ENCODE peak calls at places on chromosomes 5 and 9, in four cellular contexts. E, V, R and O are unnamed samples.

GRCh38 chr9:124108216-124108615 is 96.6 kb downstream of the LHX2 start:
- DNase-seq in E (no peak), V (no peak), R (no peak), O (no peak)

GRCh38 chr9:112059980-112060348 is 115.1 kb downstream of the SUSD1 start:
- DNase-seq in E (no peak), V (no peak), R (no peak), O (no peak)

GRCh38 chr5:178235600-178235998 is 3.0 kb upstream of the PHYKPL start:
- DNase-seq in E (no peak), V (no peak), R (no peak), O (no peak)

GRCh38 chr5:172902497-172903472 is 56.4 kb upstream of the RPL26L1 start:
- DNase-seq in E (peak; percentile 89), V (peak; percentile 99), R (peak; percentile 94), O (peak; percentile 95)

GRCh38 chr9:96320749-96321280 is 18.8 kb upstream of the HSD17B3 start:
- DNase-seq in E (no peak), V (no peak), R (no peak), O (no peak)

GRCh38 chr5:175253597-175253996 is 190.4 kb downstream of the DRD1 start:
- DNase-seq in E (no peak), V (no peak), R (no peak), O (no peak)

GRCh38 chr5:116454417-116454927 is 120.2 kb downstream of the SEMA6A start:
- DNase-seq in E (peak; percentile 89), V (no peak), R (peak; percentile 78), O (no peak)

GRCh38 chr5:175728316-175728715 is 70.4 kb downstream of the HRH2 start:
- DNase-seq in E (no peak), V (no peak), R (no peak), O (no peak)

GRCh38 chr9:87464992-87465378 is 32.7 kb upstream of the DAPK1 start:
- DNase-seq in E (no peak), V (no peak), R (no peak), O (no peak)

GRCh38 chr9:78539904-78540303 is 243.0 kb downstream of the PSAT1 start:
- DNase-seq in E (no peak), V (peak; percentile 74), R (peak; percentile 4), O (peak; percentile 58)

GRCh38 chr5:574906-575305 is 37.2 kb upstream of the CEP72 start:
- DNase-seq in E (no peak), V (no peak), R (no peak), O (no peak)

GRCh38 chr5:179168636-179169035 is 108.5 kb downstream of the ZNF354C start:
- DNase-seq in E (peak; percentile 30), V (no peak), R (no peak), O (no peak)

GRCh38 chr5:123582570-123583293 is 70.8 kb downstream of the CSNK1G3 start:
- DNase-seq in E (no peak), V (no peak), R (no peak), O (no peak)

GRCh38 chr9:5951686-5952211 is 61.1 kb downstream of the MLANA start:
- DNase-seq in E (peak; percentile 64), V (peak; percentile 22), R (peak; percentile 29), O (no peak)

GRCh38 chr5:138632900-138633489 is 57.8 kb upstream of the HSPA9 start:
- DNase-seq in E (peak; percentile 85), V (peak; percentile 96), R (peak; percentile 39), O (peak; percentile 69)
- H3K4me3 ChIP-seq in E (no peak overlapping the region), V (peak overlapping the region; percentile 21), R (no peak overlapping the region), O (no peak overlapping the region)

GRCh38 chr5:95808013-95808685 is 14.4 kb downstream of the GLRX start:
- DNase-seq in E (no peak), V (no peak), R (no peak), O (no peak)

GRCh38 chr5:95810305-95811125 is 12.0 kb downstream of the GLRX start:
- DNase-seq in E (no peak), V (no peak), R (no peak), O (no peak)

GRCh38 chr5:95806687-95807086 is 15.8 kb downstream of the GLRX start:
- DNase-seq in E (no peak), V (no peak), R (no peak), O (no peak)

GRCh38 chr5:95809414-95809960 is 13.0 kb downstream of the GLRX start:
- DNase-seq in E (peak; percentile 70), V (no peak), R (no peak), O (no peak)

DNA sequence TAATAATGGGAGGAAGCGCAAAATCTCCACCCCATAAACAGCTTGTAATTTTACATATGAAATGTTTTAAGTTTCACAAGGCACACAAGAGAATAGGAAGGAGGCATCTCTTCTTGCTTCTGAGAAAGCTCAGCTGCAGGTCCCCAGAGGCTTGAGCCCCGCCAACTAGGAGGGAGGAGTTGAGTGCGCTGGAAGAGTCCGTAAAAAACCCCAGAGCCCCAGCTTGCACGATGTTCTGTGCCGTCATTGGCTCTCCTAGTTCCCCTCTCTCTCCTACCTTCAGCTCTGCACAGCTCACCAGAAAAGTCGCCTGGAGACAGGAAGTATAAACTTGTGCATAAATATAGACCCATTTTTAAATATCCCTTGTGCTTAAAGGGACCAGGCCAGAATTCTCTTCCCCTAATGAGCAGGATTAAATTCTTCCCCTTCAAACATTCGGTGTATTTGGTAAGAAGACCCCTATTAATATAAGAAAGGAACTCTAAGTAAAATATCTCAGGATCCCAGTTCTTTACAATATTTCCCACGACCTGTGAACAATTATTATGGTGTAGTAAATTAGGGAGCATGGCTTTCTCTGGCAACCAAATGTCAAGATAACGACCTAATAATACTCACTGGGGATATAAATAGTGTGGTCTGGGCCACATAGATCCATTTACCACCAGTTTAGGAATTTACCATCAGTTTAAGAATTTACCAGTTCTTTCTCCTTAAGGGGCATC is 13.7 kb downstream of the GLRX start:
- DNase-seq in E (peak; percentile 90), V (no peak), R (no peak), O (no peak)
- H3K4me3 ChIP-seq in E (no peak overlapping the region), V (no peak overlapping the region), R (no peak overlapping the region), O (no peak overlapping the region)

GRCh38 chr5:68352166-68352565 is 136.6 kb downstream of the PIK3R1 start:
- DNase-seq in E (no peak), V (no peak), R (no peak), O (no peak)

GRCh38 chr5:68353624-68354023 is 138.1 kb downstream of the PIK3R1 start:
- DNase-seq in E (no peak), V (no peak), R (no peak), O (no peak)

GRCh38 chr5:68347549-68347948 is 132.0 kb downstream of the PIK3R1 start:
- DNase-seq in E (no peak), V (no peak), R (no peak), O (no peak)

GRCh38 chr5:68348447-68349222 is 133.1 kb downstream of the PIK3R1 start:
- DNase-seq in E (no peak), V (no peak), R (no peak), O (no peak)

GRCh38 chr5:68350176-68350575 is 134.6 kb downstream of the PIK3R1 start:
- DNase-seq in E (no peak), V (no peak), R (no peak), O (no peak)
- H3K4me3 ChIP-seq in E (no peak overlapping the region), V (no peak overlapping the region), R (no peak overlapping the region), O (no peak overlapping the region)

GRCh38 chr9:117746263-117746662 is 42.1 kb downstream of the TLR4 start:
- DNase-seq in E (no peak), V (no peak), R (no peak), O (no peak)

GRCh38 chr9:117745598-117745997 is 41.4 kb downstream of the TLR4 start:
- DNase-seq in E (no peak), V (no peak), R (no peak), O (no peak)

GRCh38 chr9:117744390-117744789 is 40.2 kb downstream of the TLR4 start:
- DNase-seq in E (no peak), V (no peak), R (no peak), O (no peak)

GRCh38 chr9:117747571-117747970 is 43.4 kb downstream of the TLR4 start:
- DNase-seq in E (no peak), V (no peak), R (no peak), O (no peak)

GRCh38 chr9:117744856-117745389 is 40.7 kb downstream of the TLR4 start:
- DNase-seq in E (peak; percentile 18), V (no peak), R (no peak), O (no peak)
- H3K4me3 ChIP-seq in E (peak overlapping the region; percentile 45), V (no peak overlapping the region), R (no peak overlapping the region), O (peak overlapping the region; percentile 46)

GRCh38 chr5:6634788-6635430 is 1.7 kb downstream of the SRD5A1 start:
- DNase-seq in E (no peak), V (no peak), R (no peak), O (no peak)
- H3K4me3 ChIP-seq in E (peak overlapping the region; percentile 88), V (peak overlapping the region; percentile 77), R (peak overlapping the region; percentile 91), O (no peak overlapping the region)

GRCh38 chr5:173919443-173919842 is 31.3 kb downstream of the CPEB4 start:
- DNase-seq in E (peak; percentile 19), V (peak; percentile 30), R (no peak), O (peak; percentile 83)

GRCh38 chr5:173920024-173920753 is 32.0 kb downstream of the CPEB4 start:
- DNase-seq in E (peak; percentile 22), V (no peak), R (no peak), O (peak; percentile 96)

GRCh38 chr5:173916233-173916632 is 28.1 kb downstream of the CPEB4 start:
- DNase-seq in E (no peak), V (no peak), R (no peak), O (no peak)

GRCh38 chr5:173915310-173916005 is 27.3 kb downstream of the CPEB4 start:
- DNase-seq in E (no peak), V (no peak), R (no peak), O (no peak)

GRCh38 chr5:173917788-173918786 is 29.9 kb downstream of the CPEB4 start:
- DNase-seq in E (peak; percentile 93), V (peak; percentile 88), R (peak; percentile 74), O (peak; percentile 84)
- H3K4me3 ChIP-seq in E (peak overlapping the region; percentile 60), V (peak overlapping the region; percentile 60), R (peak overlapping the region; percentile 67), O (peak overlapping the region; percentile 59)

DNA sequence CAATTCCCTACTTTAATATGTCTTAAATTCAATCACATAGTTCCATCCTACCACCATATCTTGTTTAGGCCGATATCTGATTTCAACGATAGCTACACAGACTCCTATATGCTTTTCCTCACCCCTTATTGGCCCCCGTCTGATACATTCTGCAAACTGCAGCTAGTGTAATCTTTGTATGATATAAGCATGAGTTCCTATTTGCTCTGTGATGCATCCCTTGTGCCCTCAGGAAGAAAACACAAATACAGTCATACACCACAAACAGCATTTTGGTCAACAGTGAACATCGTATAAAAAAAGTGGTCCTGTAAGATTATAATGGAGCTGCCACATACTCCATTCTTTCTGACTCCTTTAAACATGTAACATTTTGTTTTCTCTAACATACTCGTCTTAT is 837.8 kb upstream of the CDH6 start:
- DNase-seq in E (no peak), V (no peak), R (no peak), O (no peak)
- H3K4me3 ChIP-seq in E (no peak overlapping the region), V (no peak overlapping the region), R (no peak overlapping the region), O (no peak overlapping the region)

DNA sequence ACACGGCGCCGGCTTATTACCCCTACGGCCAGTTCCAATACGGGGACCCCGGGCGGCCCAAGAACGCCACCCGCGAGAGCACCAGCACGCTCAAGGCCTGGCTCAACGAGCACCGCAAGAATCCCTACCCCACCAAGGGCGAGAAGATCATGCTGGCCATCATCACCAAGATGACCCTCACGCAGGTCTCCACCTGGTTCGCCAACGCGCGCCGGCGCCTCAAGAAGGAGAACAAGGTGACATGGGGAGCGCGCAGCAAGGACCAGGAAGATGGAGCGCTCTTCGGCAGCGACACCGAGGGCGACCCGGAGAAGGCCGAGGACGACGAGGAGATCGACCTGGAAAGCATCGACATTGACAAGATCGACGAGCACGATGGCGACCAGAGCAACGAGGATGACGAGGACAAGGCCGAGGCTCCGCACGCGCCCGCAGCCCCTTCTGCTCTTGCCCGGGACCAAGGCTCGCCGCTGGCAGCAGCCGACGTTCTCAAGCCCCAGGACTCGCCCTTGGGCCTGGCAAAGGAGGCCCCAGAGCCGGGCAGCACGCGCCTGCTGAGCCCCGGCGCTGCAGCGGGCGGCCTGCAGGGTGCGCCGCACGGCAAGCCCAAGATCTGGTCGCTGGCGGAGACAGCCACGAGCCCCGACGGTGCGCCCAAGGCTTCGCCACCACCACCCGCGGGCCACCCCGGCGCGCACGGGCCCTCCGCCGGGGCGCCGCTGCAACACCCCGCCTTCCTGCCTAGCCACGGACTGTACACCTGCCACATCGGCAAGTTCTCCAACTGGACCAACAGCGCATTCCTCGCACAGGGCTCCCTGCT is 3.9 kb downstream of the IRX1 start:
- DNase-seq in E (no peak), V (no peak), R (no peak), O (no peak)
- H3K4me3 ChIP-seq in E (no peak overlapping the region), V (no peak overlapping the region), R (no peak overlapping the region), O (no peak overlapping the region)